ENCODE peak calls at places on chromosome 4, in four cellular contexts. Y, F, X and Z are unnamed samples.

GRCh38 chr4:87843936-87844335 is 11.2 kb downstream of the MEPE start:
- DNase-seq in F (peak), X (peak), Y (peak), Z (peak)

GRCh38 chr4:22003878-22004277 is 55.3 kb upstream of the KCNIP4 start:
- DNase-seq in Y (no peak), F (no peak), X (no peak), Z (peak)

GRCh38 chr4:169059294-169060201 is 49.5 kb upstream of the CBR4 start:
- DNase-seq in X (no peak), Y (peak), F (no peak), Z (no peak)

GRCh38 chr4:61505773-61506640 is 305.9 kb downstream of the ADGRL3 start:
- DNase-seq in Y (no peak), X (no peak), F (no peak), Z (no peak)

GRCh38 chr4:24913099-24913445 is 230 bp upstream of the CCDC149 start:
- DNase-seq in Y (peak), X (no peak), F (no peak), Z (no peak)

GRCh38 chr4:10087152-10087791 is 29.3 kb downstream of the WDR1 start:
- DNase-seq in X (no peak), Y (no peak), F (no peak), Z (no peak)

GRCh38 chr4:55736605-55737183 is 82.9 kb upstream of the EXOC1L start:
- DNase-seq in X (peak), F (peak), Y (peak), Z (peak)

GRCh38 chr4:53748328-53748772 is 157.1 kb upstream of the LNX1 start:
- DNase-seq in Y (no peak), X (no peak), F (no peak), Z (peak)

GRCh38 chr4:185796176-185796575 is 15.8 kb downstream of the SORBS2 start:
- DNase-seq in Y (peak), F (no peak), X (no peak), Z (no peak)

GRCh38 chr4:52143815-52144214 is 92.7 kb downstream of the SPATA18 start:
- DNase-seq in Y (no peak), X (no peak), F (no peak), Z (no peak)

GRCh38 chr4:150215601-150216000 is 137.4 kb downstream of the DCLK2 start:
- DNase-seq in Y (no peak), F (peak), X (peak), Z (no peak)

GRCh38 chr4:57119054-57119651 is 9.0 kb upstream of the IGFBP7 start:
- DNase-seq in X (peak), Y (peak), F (peak), Z (peak)

GRCh38 chr4:184821242-184821641 is 4.5 kb downstream of the ACSL1 start:
- DNase-seq in F (no peak), Y (no peak), X (no peak), Z (no peak)

GRCh38 chr4:948101-948935 is 16.1 kb downstream of the TMEM175 start:
- DNase-seq in X (no peak), F (no peak), Y (no peak), Z (peak)

GRCh38 chr4:56050584-56050983 is 101.8 kb downstream of the CEP135 start:
- DNase-seq in Y (no peak), X (no peak), F (no peak), Z (no peak)

GRCh38 chr4:11587797-11588196 is 159.1 kb upstream of the HS3ST1 start:
- DNase-seq in F (no peak), X (no peak), Y (no peak), Z (no peak)

GRCh38 chr4:19286924-19287323 is 964.8 kb upstream of the SLIT2 start:
- DNase-seq in Y (no peak), X (no peak), F (no peak), Z (no peak)

GRCh38 chr4:38182334-38182998 is 222.3 kb downstream of the PTTG2 start:
- DNase-seq in X (no peak), Y (no peak), F (no peak), Z (no peak)

GRCh38 chr4:184648220-184649025 is 824 bp downstream of the CASP3 start:
- DNase-seq in Y (peak), X (peak), F (peak), Z (peak)

GRCh38 chr4:31518796-31519250 is 798.7 kb downstream of the PCDH7 start:
- DNase-seq in X (peak), Y (peak), F (peak), Z (peak)

GRCh38 chr4:40909363-40909876 is 159.7 kb downstream of the NSUN7 start:
- DNase-seq in F (peak), X (peak), Y (peak), Z (peak)

GRCh38 chr4:23333946-23334878 is 555.6 kb downstream of the PPARGC1A start:
- DNase-seq in X (peak), Y (peak), F (peak), Z (peak)

GRCh38 chr4:159353422-159354116 is 250.7 kb downstream of the RAPGEF2 start:
- DNase-seq in Y (no peak), F (no peak), X (no peak), Z (no peak)

GRCh38 chr4:145283909-145284308 is 103.5 kb upstream of the OTUD4 start:
- DNase-seq in Y (no peak), X (no peak), F (no peak), Z (no peak)

GRCh38 chr4:145130788-145131398 is 32.8 kb downstream of the ABCE1 start:
- DNase-seq in Y (peak), F (peak), X (peak), Z (peak)

GRCh38 chr4:71254451-71255012 is 84.3 kb upstream of the SLC4A4 start:
- DNase-seq in Y (no peak), X (no peak), F (no peak), Z (no peak)
- TF ChIP-seq CTCF in Y (no peak), X (no peak), F (no peak), Z (no peak)

DNA sequence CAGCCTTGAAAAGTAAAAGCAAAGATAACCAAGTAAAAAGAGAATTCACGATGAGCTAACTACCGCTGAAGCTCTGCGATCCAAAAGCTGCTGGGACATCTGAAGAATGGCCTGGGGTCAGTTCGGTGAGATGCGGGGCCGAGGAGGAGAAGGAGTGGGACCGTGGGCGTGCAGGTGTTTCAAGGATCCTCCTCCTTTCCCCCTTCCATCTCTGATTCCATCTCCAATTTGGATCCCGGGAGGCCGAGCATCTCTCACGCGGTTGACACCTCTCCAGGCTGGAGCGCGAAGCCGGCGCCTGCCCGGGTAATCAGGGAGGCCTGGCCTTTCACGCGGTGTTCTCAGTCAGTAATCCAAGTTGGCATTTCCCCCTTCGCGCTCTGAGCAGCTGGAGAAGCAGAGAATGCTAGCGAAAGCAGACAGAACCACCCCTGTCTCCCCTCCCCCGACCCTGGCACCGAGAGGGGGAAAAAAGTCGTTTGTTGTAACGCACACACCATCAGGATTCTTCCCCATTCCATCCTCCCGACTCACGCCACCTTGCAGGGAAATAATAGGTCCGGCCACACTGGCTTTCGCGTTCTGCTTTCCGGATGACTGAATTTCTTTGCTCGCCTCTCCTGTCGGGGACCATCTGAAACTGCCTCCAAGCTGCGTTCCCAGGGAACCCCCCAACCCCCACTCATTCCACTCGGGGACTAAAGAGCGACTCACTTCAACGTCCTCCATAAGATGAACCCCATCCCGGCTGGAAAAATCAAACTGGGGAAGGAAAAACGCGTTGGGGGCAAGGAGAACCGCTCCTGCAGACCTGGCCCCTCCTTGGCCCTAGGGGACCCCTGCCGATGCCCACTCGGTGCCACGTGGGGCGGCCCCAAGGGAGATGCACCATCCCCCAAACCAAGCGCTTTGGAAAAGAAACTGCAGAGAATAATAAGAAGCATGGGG is 6.5 kb downstream of the NEUROG2 start:
- DNase-seq in Y (no peak), F (peak), X (peak), Z (no peak)
- H3K4me3 ChIP-seq in Y (no peak), F (peak), X (no peak), Z (no peak)

DNA sequence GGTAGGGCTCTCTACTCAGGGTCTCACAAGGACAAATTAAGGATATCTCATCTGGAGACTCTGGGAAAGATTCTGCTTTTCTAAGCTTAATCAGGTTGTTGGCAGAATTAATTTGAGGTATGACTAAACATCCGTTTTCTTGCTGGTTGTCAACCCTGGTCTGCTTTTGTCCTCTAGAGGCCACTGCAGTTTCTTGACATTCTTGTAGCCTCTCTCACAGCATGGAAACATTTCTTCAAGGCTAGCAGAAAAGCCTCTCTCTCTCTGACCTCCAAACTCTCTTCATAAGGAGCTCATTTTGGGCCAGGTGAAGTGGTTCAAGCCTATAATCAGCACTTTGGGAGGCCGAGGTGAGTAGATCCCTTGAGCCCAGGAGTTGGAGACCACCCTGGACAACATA is 749.5 kb upstream of the PCDH7 start:
- DNase-seq in X (peak), F (peak), Y (peak), Z (no peak)
- TF ChIP-seq CTCF in X (peak), F (peak), Y (no peak), Z (no peak)

GRCh38 chr4:43224591-43224990 is 332.1 kb downstream of the GRXCR1 start:
- DNase-seq in Y (peak), X (no peak), F (no peak), Z (peak)
- H3K4me3 ChIP-seq in Y (no peak), X (no peak), F (no peak), Z (no peak)

DNA sequence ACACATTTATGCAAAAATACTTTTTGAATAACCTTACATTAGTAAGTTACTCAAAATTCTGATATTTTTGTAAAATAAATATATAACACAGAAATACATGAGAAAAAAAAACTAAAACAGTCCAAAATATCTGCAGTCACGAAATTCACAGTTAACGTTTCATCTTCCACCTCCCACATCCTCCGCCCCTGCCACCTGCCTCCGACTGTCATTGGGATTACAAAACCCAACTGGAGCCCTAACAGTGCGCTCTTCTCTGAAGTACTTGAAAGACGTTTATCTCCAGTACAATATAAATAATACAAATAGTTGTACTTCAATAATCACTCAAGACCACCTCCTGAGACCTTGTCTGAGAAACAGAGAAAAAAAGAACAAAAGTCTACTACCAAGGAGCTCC is 280.7 kb downstream of the PPP3CA start:
- DNase-seq in F (no peak), X (no peak), Y (no peak), Z (no peak)
- TF ChIP-seq CTCF in F (no peak), X (no peak), Y (no peak), Z (no peak)

DNA sequence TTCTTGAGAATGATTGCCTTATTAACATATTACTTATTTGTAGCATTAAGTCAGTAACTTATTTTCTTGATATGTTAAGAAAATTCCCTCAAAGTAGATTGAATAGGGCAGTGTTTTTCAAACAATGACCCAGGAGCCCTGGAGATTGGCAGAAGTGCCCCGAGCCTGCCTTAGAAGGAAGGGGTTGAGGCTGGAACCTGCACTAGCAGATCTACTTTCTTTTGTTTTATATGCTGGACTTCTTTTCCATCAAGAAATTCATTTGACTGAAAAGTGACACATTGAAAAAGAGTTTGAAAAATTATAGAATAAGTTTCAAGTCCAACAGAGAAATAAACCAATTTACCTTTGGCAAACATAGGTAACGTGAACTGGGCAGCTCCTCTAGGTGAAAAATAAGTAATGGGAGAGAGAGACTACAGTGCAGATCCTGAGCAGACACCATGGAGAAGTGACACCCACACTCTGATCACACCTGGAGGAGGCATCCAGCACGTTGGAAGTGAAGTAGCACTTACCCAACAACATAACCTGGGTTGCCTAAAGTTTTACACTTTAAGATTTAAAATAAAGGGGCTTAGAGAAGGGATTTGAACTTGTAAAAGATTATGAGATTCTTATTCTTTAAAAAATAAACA is 18.6 kb downstream of the ARSJ start:
- DNase-seq in Y (no peak), F (no peak), X (peak), Z (no peak)
- H3K4me3 ChIP-seq in Y (no peak), F (no peak), X (no peak), Z (no peak)

GRCh38 chr4:82201303-82201702 is 172.5 kb downstream of the HNRNPD start:
- DNase-seq in Y (peak), X (peak), F (peak), Z (peak)

DNA sequence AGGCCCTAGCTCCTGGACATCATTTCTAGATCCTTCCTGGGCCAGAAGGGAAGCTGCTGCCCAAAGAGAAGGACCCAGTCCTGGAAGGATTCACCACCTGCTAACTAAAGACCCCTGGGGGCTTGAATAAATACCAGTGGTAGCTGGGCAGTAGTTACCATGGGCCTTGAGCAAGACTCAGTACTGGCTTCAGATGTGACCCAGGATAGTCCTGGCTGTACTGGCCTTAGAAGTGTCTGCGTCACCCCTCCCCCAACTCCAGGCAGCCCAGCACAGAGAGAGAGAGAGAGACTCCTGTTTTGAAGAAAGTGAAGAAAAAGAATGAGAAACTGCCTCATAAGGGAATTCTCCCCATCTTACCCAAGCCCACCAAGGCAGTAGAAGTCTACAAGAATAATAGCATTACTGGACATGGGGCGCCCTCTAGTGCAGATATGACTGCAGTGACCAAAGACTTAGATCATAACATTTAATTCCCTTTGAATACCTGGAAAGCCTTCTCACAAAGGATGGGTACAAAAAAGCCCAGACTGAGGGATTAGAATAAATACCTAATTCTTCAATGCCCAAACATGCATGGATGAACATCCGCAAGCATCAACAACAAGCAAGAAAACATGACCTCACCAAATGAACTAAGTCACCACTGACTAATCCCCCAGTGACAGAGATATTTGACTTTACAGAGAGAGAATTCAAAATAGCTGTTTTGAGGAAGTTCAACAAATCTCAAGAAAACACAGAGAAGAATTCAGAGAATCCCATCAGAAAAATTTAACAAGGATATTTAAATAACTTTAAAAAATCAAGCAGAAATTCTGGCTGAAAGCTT is 171.8 kb downstream of the HNRNPD start:
- DNase-seq in Y (peak), F (peak), X (peak), Z (peak)
- TF ChIP-seq CTCF in Y (peak), F (peak), X (peak), Z (peak)

DNA sequence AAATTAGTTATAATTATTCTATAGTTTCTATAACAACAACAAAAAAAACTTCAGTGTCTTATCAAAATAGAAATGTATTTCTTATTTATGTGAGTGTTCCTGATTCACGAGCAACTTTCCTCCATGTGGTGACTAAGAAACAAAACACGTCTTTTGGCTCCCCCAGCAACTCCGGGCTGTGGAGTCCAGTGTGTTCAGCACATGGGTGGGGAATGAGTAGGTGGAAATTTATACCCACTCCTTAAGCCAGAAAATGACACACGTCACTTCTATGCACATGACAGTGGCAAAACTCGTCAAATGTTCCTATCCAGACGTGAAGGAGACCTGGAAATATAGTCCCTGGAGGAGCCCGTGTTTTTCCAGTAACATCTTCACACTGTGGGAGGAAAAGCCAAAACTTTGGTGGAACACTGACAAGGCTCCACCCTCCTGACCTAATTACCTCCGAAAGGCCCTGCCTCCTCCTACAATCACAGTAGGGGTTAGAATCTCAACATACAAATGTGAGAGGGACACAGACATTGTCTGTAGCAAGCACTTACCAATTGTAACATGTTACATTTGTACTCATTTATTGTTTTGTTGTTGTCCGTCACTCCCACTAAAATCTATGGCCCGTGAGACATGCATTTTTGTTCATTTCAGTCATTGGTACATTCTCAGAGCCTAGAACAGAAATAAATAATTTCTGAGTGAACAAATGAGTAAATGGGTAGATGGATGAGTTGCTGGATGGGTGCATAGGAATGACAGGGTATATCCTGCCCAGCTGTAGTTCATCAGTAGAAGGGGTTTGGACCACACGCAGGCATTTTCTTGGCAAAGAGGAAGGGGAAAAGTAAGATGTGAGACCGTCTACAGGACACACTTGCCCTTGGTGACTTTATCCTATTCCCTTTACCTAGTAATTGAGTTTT is 605.8 kb upstream of the TENM3 start:
- DNase-seq in X (no peak), F (no peak), Y (no peak), Z (peak)
- H3K4me3 ChIP-seq in X (no peak), F (no peak), Y (no peak), Z (no peak)

GRCh38 chr4:81913427-81913878 is 441.7 kb upstream of the RASGEF1B start:
- DNase-seq in X (peak), F (peak), Y (peak), Z (peak)
- TF ChIP-seq CTCF in X (peak), F (peak), Y (peak), Z (peak)

GRCh38 chr4:101155859-101156430 is 191.4 kb downstream of the PPP3CA start:
- DNase-seq in X (no peak), Y (no peak), F (peak), Z (no peak)
- H3K4me3 ChIP-seq in X (no peak), Y (no peak), F (no peak), Z (no peak)